ENCODE peak calls at places on chromosomes 12 and 14, in six cellular contexts. One of them, this sample, is unnamed.
A peak's percentile ranks its signal among the peaks of the same experiment; 100 is the strongest.

GRCh38 chr12:104520242-104520900 is 63.6 kb downstream of the CHST11 start:
- DNase-seq in effector memory CD4-positive, alpha-beta T cell: no peak
- DNase-seq in aorta: no peak
- DNase-seq in upper lobe of right lung: no peak
- DNase-seq in IMR-90: no peak
- DNase-seq in Karpas-422: no peak
- DNase-seq in this sample: no peak

GRCh38 chr12:4270670-4271432 is 2.7 kb upstream of the CCND2 start:
- DNase-seq in effector memory CD4-positive, alpha-beta T cell: peak; percentile 28
- DNase-seq in aorta: peak; percentile 82
- DNase-seq in upper lobe of right lung: peak; percentile 78
- DNase-seq in Karpas-422: peak; percentile 65
- DNase-seq in IMR-90: no peak
- DNase-seq in this sample: peak; percentile 63

GRCh38 chr14:39555749-39556148 is 123.5 kb upstream of the FBXO33 start:
- DNase-seq in IMR-90: no peak
- DNase-seq in effector memory CD4-positive, alpha-beta T cell: no peak
- DNase-seq in upper lobe of right lung: no peak
- DNase-seq in aorta: peak; percentile 79
- DNase-seq in Karpas-422: no peak
- DNase-seq in this sample: no peak

GRCh38 chr12:121712462-121713256 is at the start of gene TMEM120B:
- DNase-seq in IMR-90: peak; percentile 71
- DNase-seq in aorta: peak; percentile 95
- DNase-seq in effector memory CD4-positive, alpha-beta T cell: peak; percentile 74
- DNase-seq in upper lobe of right lung: peak; percentile 92
- DNase-seq in Karpas-422: peak; percentile 93
- DNase-seq in this sample: peak; percentile 86

GRCh38 chr12:28374556-28374955 is 184.3 kb downstream of the CCDC91 start:
- DNase-seq in effector memory CD4-positive, alpha-beta T cell: no peak
- DNase-seq in aorta: no peak
- DNase-seq in IMR-90: peak; percentile 74
- DNase-seq in Karpas-422: no peak
- DNase-seq in upper lobe of right lung: no peak
- DNase-seq in this sample: no peak

GRCh38 chr12:67426067-67426466 is 156.9 kb downstream of the CAND1 start:
- DNase-seq in Karpas-422: no peak
- DNase-seq in aorta: no peak
- DNase-seq in effector memory CD4-positive, alpha-beta T cell: no peak
- DNase-seq in upper lobe of right lung: no peak
- DNase-seq in IMR-90: peak; percentile 80
- DNase-seq in this sample: no peak

GRCh38 chr12:17239874-17240273 is 633.9 kb upstream of the LMO3 start:
- DNase-seq in Karpas-422: no peak
- DNase-seq in effector memory CD4-positive, alpha-beta T cell: no peak
- DNase-seq in aorta: no peak
- DNase-seq in upper lobe of right lung: no peak
- DNase-seq in IMR-90: no peak
- DNase-seq in this sample: no peak

GRCh38 chr12:15701721-15702156 is 87.4 kb downstream of the EPS8 start:
- DNase-seq in effector memory CD4-positive, alpha-beta T cell: no peak
- DNase-seq in upper lobe of right lung: no peak
- DNase-seq in IMR-90: peak; percentile 68
- DNase-seq in aorta: no peak
- DNase-seq in Karpas-422: no peak
- DNase-seq in this sample: no peak

GRCh38 chr14:77965919-77966435 is 166.1 kb downstream of the ADCK1 start:
- DNase-seq in upper lobe of right lung: peak; percentile 69
- DNase-seq in aorta: no peak
- DNase-seq in Karpas-422: no peak
- DNase-seq in effector memory CD4-positive, alpha-beta T cell: no peak
- DNase-seq in IMR-90: peak; percentile 8
- DNase-seq in this sample: no peak

GRCh38 chr12:77343291-77343690 is 277.9 kb upstream of the E2F7 start:
- DNase-seq in upper lobe of right lung: no peak
- DNase-seq in Karpas-422: no peak
- DNase-seq in effector memory CD4-positive, alpha-beta T cell: no peak
- DNase-seq in IMR-90: peak; percentile 46
- DNase-seq in aorta: no peak
- DNase-seq in this sample: no peak

GRCh38 chr14:61500046-61500445 is 178.7 kb downstream of the PRKCH start:
- DNase-seq in upper lobe of right lung: no peak
- DNase-seq in IMR-90: no peak
- DNase-seq in effector memory CD4-positive, alpha-beta T cell: no peak
- DNase-seq in aorta: no peak
- DNase-seq in Karpas-422: peak; percentile 75
- DNase-seq in this sample: no peak

DNA sequence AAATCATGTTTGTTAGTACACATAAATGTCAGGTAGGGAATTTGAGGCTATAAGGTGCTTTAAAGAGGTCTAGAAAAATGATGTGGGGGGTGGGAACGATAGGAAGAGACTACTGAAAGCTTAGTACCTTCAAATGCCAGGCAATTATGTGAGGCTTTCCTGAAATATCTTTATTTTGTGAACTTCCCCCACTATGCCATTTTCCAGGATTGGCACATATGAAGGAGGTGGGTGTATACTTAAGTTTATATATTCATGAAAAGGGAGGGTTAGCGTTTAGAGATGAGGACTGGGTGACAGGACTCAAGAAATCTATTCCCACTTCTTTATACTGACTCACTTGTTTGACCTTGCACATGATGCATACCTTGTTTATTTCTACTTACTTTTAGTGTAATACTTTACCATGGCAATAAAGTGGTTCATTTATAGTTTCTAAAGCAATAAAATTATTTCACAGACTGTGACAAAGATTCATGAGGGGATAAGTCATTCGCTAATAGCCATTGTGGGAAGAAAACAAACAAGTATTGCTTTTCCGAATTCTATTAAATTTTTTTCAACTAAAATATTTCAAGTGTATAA is 77.1 kb downstream of the PLEKHA5 start:
- DNase-seq in upper lobe of right lung: no peak
- DNase-seq in aorta: no peak
- DNase-seq in IMR-90: no peak
- DNase-seq in Karpas-422: peak; percentile 59
- DNase-seq in effector memory CD4-positive, alpha-beta T cell: no peak
- DNase-seq in this sample: no peak
- H3K36me3 ChIP-seq in upper lobe of right lung: no peaks in the 10 kb centered on the region
- H3K36me3 ChIP-seq in aorta: peaks cover 4% of the 10 kb centered on the region
- H3K36me3 ChIP-seq in IMR-90: no peaks in the 10 kb centered on the region
- H3K36me3 ChIP-seq in Karpas-422: peaks cover 23% of the 10 kb centered on the region
- H3K36me3 ChIP-seq in effector memory CD4-positive, alpha-beta T cell: no peaks in the 10 kb centered on the region
- H3K36me3 ChIP-seq in this sample: no peaks in the 10 kb centered on the region

GRCh38 chr12:49501895-49502294 is 36.9 kb upstream of the KCNH3 start:
- DNase-seq in upper lobe of right lung: no peak
- DNase-seq in Karpas-422: no peak
- DNase-seq in aorta: no peak
- DNase-seq in effector memory CD4-positive, alpha-beta T cell: no peak
- DNase-seq in IMR-90: no peak
- DNase-seq in this sample: no peak

GRCh38 chr12:49502590-49502989 is 36.2 kb upstream of the KCNH3 start:
- DNase-seq in upper lobe of right lung: no peak
- DNase-seq in IMR-90: peak; percentile 25
- DNase-seq in Karpas-422: no peak
- DNase-seq in effector memory CD4-positive, alpha-beta T cell: no peak
- DNase-seq in aorta: no peak
- DNase-seq in this sample: no peak

GRCh38 chr12:49491823-49492222 is 47.0 kb upstream of the KCNH3 start:
- DNase-seq in upper lobe of right lung: no peak
- DNase-seq in effector memory CD4-positive, alpha-beta T cell: no peak
- DNase-seq in aorta: no peak
- DNase-seq in IMR-90: no peak
- DNase-seq in Karpas-422: no peak
- DNase-seq in this sample: no peak

GRCh38 chr12:49496417-49497360 is 42.1 kb upstream of the KCNH3 start:
- DNase-seq in upper lobe of right lung: no peak
- DNase-seq in IMR-90: no peak
- DNase-seq in effector memory CD4-positive, alpha-beta T cell: no peak
- DNase-seq in aorta: no peak
- DNase-seq in Karpas-422: no peak
- DNase-seq in this sample: no peak
- H3K36me3 ChIP-seq in upper lobe of right lung: peaks cover 8% of the 10 kb centered on the region
- H3K36me3 ChIP-seq in IMR-90: peaks cover 19% of the 10 kb centered on the region
- H3K36me3 ChIP-seq in effector memory CD4-positive, alpha-beta T cell: no peaks in the 10 kb centered on the region
- H3K36me3 ChIP-seq in aorta: no peaks in the 10 kb centered on the region
- H3K36me3 ChIP-seq in Karpas-422: peaks cover 53% of the 10 kb centered on the region
- H3K36me3 ChIP-seq in this sample: no peaks in the 10 kb centered on the region

GRCh38 chr14:69712217-69712565 is 54.8 kb upstream of the SRSF5 start:
- DNase-seq in Karpas-422: no peak
- DNase-seq in effector memory CD4-positive, alpha-beta T cell: no peak
- DNase-seq in IMR-90: no peak
- DNase-seq in upper lobe of right lung: no peak
- DNase-seq in aorta: no peak
- DNase-seq in this sample: no peak

GRCh38 chr14:69711471-69712216 is 55.3 kb upstream of the SRSF5 start:
- DNase-seq in Karpas-422: no peak
- DNase-seq in aorta: no peak
- DNase-seq in effector memory CD4-positive, alpha-beta T cell: no peak
- DNase-seq in IMR-90: no peak
- DNase-seq in upper lobe of right lung: no peak
- DNase-seq in this sample: no peak

GRCh38 chr14:69713127-69713800 is 53.7 kb upstream of the SRSF5 start:
- DNase-seq in effector memory CD4-positive, alpha-beta T cell: no peak
- DNase-seq in aorta: no peak
- DNase-seq in upper lobe of right lung: no peak
- DNase-seq in IMR-90: no peak
- DNase-seq in Karpas-422: no peak
- DNase-seq in this sample: no peak

GRCh38 chr14:69713976-69714716 is 52.8 kb upstream of the SRSF5 start:
- DNase-seq in effector memory CD4-positive, alpha-beta T cell: no peak
- DNase-seq in upper lobe of right lung: no peak
- DNase-seq in Karpas-422: no peak
- DNase-seq in aorta: no peak
- DNase-seq in IMR-90: no peak
- DNase-seq in this sample: no peak

DNA sequence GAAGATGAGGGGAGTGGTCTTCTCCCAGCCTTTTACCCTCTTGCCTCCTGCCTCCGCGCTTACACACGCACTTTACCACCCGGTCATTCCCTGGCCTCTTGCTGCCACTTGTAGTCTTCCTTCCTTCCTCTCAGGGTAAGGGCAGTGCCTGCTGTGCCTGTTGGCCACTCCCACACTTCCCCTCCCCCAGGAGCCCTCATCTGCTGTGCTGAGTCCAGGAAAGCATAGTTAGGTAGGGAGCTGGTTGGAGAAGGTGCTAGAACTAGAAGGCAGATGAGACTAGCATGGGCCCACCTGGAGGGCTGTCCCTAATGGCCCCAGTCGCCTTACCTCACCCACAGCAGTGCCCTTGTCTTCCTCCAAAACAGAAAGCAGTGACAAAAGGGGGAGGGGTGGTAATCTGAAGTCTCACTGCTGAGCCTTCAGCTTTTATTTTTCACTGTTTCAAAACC is 54.3 kb upstream of the SRSF5 start:
- DNase-seq in Karpas-422: no peak
- DNase-seq in IMR-90: no peak
- DNase-seq in effector memory CD4-positive, alpha-beta T cell: no peak
- DNase-seq in aorta: no peak
- DNase-seq in upper lobe of right lung: peak; percentile 89
- DNase-seq in this sample: no peak
- H3K36me3 ChIP-seq in Karpas-422: peaks cover 60% of the 10 kb centered on the region
- H3K36me3 ChIP-seq in IMR-90: peaks cover 27% of the 10 kb centered on the region
- H3K36me3 ChIP-seq in effector memory CD4-positive, alpha-beta T cell: peaks cover 45% of the 10 kb centered on the region
- H3K36me3 ChIP-seq in aorta: no peaks in the 10 kb centered on the region
- H3K36me3 ChIP-seq in upper lobe of right lung: peaks cover 33% of the 10 kb centered on the region
- H3K36me3 ChIP-seq in this sample: peaks cover 24% of the 10 kb centered on the region

DNA sequence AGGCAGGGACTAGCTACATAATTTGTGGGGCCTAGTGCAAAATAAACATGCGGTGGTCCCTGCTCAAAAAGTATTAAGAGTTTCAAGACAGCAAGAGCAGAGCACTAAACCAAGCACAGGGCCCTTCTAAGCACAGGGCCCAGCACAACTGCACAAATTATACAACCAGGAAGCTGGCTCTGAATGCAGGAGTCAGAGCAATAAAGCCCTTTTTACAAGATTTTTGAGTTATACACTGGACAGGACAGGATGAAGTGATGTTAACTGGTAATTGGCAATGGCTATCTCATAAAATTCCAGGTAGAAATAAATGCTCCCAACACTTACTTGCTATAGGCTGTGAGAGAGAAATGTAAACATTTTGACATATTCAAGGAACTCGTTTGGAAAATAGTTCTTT is 86.2 kb upstream of the GPHB5 start:
- DNase-seq in effector memory CD4-positive, alpha-beta T cell: no peak
- DNase-seq in upper lobe of right lung: no peak
- DNase-seq in aorta: no peak
- DNase-seq in IMR-90: no peak
- DNase-seq in Karpas-422: no peak
- DNase-seq in this sample: no peak
- H3K36me3 ChIP-seq in effector memory CD4-positive, alpha-beta T cell: peaks cover 6% of the 10 kb centered on the region
- H3K36me3 ChIP-seq in upper lobe of right lung: peaks cover 10% of the 10 kb centered on the region
- H3K36me3 ChIP-seq in aorta: no peaks in the 10 kb centered on the region
- H3K36me3 ChIP-seq in IMR-90: peaks cover 6% of the 10 kb centered on the region
- H3K36me3 ChIP-seq in Karpas-422: no peaks in the 10 kb centered on the region
- H3K36me3 ChIP-seq in this sample: no peaks in the 10 kb centered on the region

GRCh38 chr12:109487181-109488050 is 10.0 kb downstream of the UBE3B start:
- DNase-seq in IMR-90: no peak
- DNase-seq in upper lobe of right lung: no peak
- DNase-seq in Karpas-422: no peak
- DNase-seq in aorta: no peak
- DNase-seq in effector memory CD4-positive, alpha-beta T cell: no peak
- DNase-seq in this sample: no peak
- H3K36me3 ChIP-seq in IMR-90: peaks cover 70% of the 10 kb centered on the region
- H3K36me3 ChIP-seq in upper lobe of right lung: peaks cover 93% of the 10 kb centered on the region
- H3K36me3 ChIP-seq in Karpas-422: peaks cover 6% of the 10 kb centered on the region
- H3K36me3 ChIP-seq in aorta: peaks cover 11% of the 10 kb centered on the region
- H3K36me3 ChIP-seq in effector memory CD4-positive, alpha-beta T cell: peaks cover 76% of the 10 kb centered on the region
- H3K36me3 ChIP-seq in this sample: peaks cover 69% of the 10 kb centered on the region

GRCh38 chr14:58270628-58271027 is 26.0 kb downstream of the PSMA3 start:
- DNase-seq in effector memory CD4-positive, alpha-beta T cell: no peak
- DNase-seq in aorta: no peak
- DNase-seq in upper lobe of right lung: no peak
- DNase-seq in Karpas-422: no peak
- DNase-seq in IMR-90: peak; percentile 67
- DNase-seq in this sample: no peak
- H3K36me3 ChIP-seq in effector memory CD4-positive, alpha-beta T cell: peaks cover 70% of the 10 kb centered on the region
- H3K36me3 ChIP-seq in aorta: no peaks in the 10 kb centered on the region
- H3K36me3 ChIP-seq in upper lobe of right lung: peaks cover 91% of the 10 kb centered on the region
- H3K36me3 ChIP-seq in Karpas-422: peaks cover 91% of the 10 kb centered on the region
- H3K36me3 ChIP-seq in IMR-90: peaks cover 44% of the 10 kb centered on the region
- H3K36me3 ChIP-seq in this sample: peaks cover 39% of the 10 kb centered on the region

GRCh38 chr14:49619730-49620129 is 696 bp downstream of the RPL36AL start:
- DNase-seq in aorta: no peak
- DNase-seq in upper lobe of right lung: no peak
- DNase-seq in Karpas-422: no peak
- DNase-seq in IMR-90: no peak
- DNase-seq in effector memory CD4-positive, alpha-beta T cell: no peak
- DNase-seq in this sample: no peak
- H3K36me3 ChIP-seq in aorta: peaks cover 2% of the 10 kb centered on the region
- H3K36me3 ChIP-seq in upper lobe of right lung: peaks cover 26% of the 10 kb centered on the region
- H3K36me3 ChIP-seq in Karpas-422: peaks cover 43% of the 10 kb centered on the region
- H3K36me3 ChIP-seq in IMR-90: peaks cover 11% of the 10 kb centered on the region
- H3K36me3 ChIP-seq in effector memory CD4-positive, alpha-beta T cell: peaks cover 9% of the 10 kb centered on the region
- H3K36me3 ChIP-seq in this sample: peaks cover 5% of the 10 kb centered on the region

DNA sequence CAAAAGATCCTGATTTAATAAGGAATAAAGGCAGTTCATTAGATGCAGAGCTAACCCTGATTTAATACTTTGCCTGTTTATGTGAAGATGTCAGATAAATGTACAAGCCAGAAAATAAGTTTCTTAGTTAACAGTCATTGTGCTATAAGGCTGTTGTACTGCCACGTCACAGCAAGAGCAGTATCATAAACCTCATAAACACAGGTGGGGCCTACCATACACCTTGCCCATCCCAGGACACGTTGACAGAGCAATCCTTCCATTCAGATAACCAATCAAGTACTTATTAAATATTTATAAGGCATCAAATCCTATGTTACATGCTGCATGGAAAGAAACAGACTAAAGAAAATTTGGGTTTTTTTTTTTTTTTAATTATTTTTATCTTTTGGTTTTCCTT is 36.5 kb downstream of the SINHCAF start:
- DNase-seq in IMR-90: no peak
- DNase-seq in aorta: no peak
- DNase-seq in effector memory CD4-positive, alpha-beta T cell: no peak
- DNase-seq in Karpas-422: no peak
- DNase-seq in upper lobe of right lung: no peak
- DNase-seq in this sample: no peak
- H3K36me3 ChIP-seq in IMR-90: peaks cover 20% of the 10 kb centered on the region
- H3K36me3 ChIP-seq in aorta: peaks cover 6% of the 10 kb centered on the region
- H3K36me3 ChIP-seq in effector memory CD4-positive, alpha-beta T cell: peaks cover 61% of the 10 kb centered on the region
- H3K36me3 ChIP-seq in Karpas-422: peaks cover 71% of the 10 kb centered on the region
- H3K36me3 ChIP-seq in upper lobe of right lung: peaks cover 62% of the 10 kb centered on the region
- H3K36me3 ChIP-seq in this sample: peaks cover 65% of the 10 kb centered on the region

This sample was measured in CD8-positive, alpha-beta memory T cell.